ENCODE peak calls at places on chromosomes 2 and 18, in eight cellular contexts. G is activated effector memory CD4-positive, alpha-beta T cell treated with anti-CD3 and anti-CD28 coated beads, Interleukin-2, amount 50 U/mL, for 16 hours; E is NCI-H446 treated with DMSO at 0.1 percent for 48 hours; M is HFFc6; R is activated CD4-positive, CD25-positive, alpha-beta regulatory T cell; K is activated naive CD8-positive, alpha-beta T cell treated with anti-CD3 and anti-CD28 coated beads for 36 hours; S is ACHN; Z is HCT116. H is an unnamed sample.

GRCh38 chr2:87403893-87404175 is 344.1 kb upstream of the PLGLB2 start:
- DNase-seq in G (peak; percentile 51), E (no peak), M (no peak), R (no peak), K (no peak), S (no peak), Z (no peak), H (no peak)

GRCh38 chr2:200624660-200625059 is 38.8 kb downstream of the AOX1 start:
- DNase-seq in G (no peak), E (no peak), M (peak; percentile 73), R (no peak), K (no peak), S (no peak), Z (no peak), H (no peak)

GRCh38 chr2:69601179-69601612 is 42.3 kb downstream of the AAK1 start:
- DNase-seq in G (no peak), E (no peak), M (peak; percentile 92), R (no peak), K (no peak), S (peak; percentile 24), Z (peak; percentile 61), H (peak; percentile 58)

GRCh38 chr18:28019425-28020108 is 157.4 kb downstream of the CDH2 start:
- DNase-seq in G (no peak), E (no peak), M (no peak), R (no peak), K (no peak), S (no peak), Z (no peak), H (no peak)

GRCh38 chr2:205714789-205715411 is 32.6 kb downstream of the NRP2 start:
- DNase-seq in G (no peak), E (no peak), M (no peak), R (no peak), K (no peak), S (no peak), Z (no peak), H (peak; percentile 74)

GRCh38 chr2:45974762-45975408 is 322.3 kb upstream of the EPAS1 start:
- DNase-seq in G (no peak), E (no peak), M (no peak), R (no peak), K (no peak), S (no peak), Z (no peak), H (no peak)

GRCh38 chr2:86249843-86250402 is 50.7 kb downstream of the MRPL35 start:
- DNase-seq in G (no peak), E (peak; percentile 82), M (peak; percentile 57), R (no peak), K (no peak), S (no peak), Z (no peak), H (no peak)

GRCh38 chr2:20438334-20439192 is 8.3 kb upstream of the RHOB start:
- DNase-seq in G (peak; percentile 34), E (no peak), M (peak; percentile 69), R (no peak), K (no peak), S (peak; percentile 48), Z (no peak), H (peak; percentile 62)

GRCh38 chr2:219477815-219478214 is 20.9 kb upstream of the GMPPA start:
- DNase-seq in G (no peak), E (no peak), M (no peak), R (no peak), K (no peak), S (no peak), Z (no peak), H (no peak)

GRCh38 chr2:69216535-69217332 is 170.3 kb downstream of the GFPT1 start:
- DNase-seq in G (no peak), E (peak; percentile 45), M (no peak), R (no peak), K (no peak), S (no peak), Z (no peak), H (peak; percentile 11)

GRCh38 chr2:46241344-46241743 is 55.9 kb upstream of the EPAS1 start:
- DNase-seq in G (no peak), E (no peak), M (peak; percentile 10), R (no peak), K (no peak), S (no peak), Z (no peak), H (no peak)

GRCh38 chr2:196486145-196486544 is 153.4 kb upstream of the CCDC150 start:
- DNase-seq in G (no peak), E (no peak), M (no peak), R (no peak), K (no peak), S (no peak), Z (no peak), H (no peak)

GRCh38 chr18:25345432-25345831 is 6.5 kb downstream of the ZNF521 start:
- DNase-seq in G (no peak), E (peak; percentile 35), M (peak; percentile 8), R (no peak), K (no peak), S (no peak), Z (no peak), H (peak; percentile 5)

GRCh38 chr2:224412064-224412921 is 10.4 kb upstream of the FAM124B start:
- DNase-seq in G (no peak), E (peak; percentile 64), M (peak; percentile 60), R (no peak), K (no peak), S (peak; percentile 80), Z (no peak), H (peak; percentile 67)

GRCh38 chr2:27420996-27421395 is 7.4 kb upstream of the NRBP1 start:
- DNase-seq in G (no peak), E (no peak), M (no peak), R (no peak), K (no peak), S (no peak), Z (no peak), H (no peak)

H was measured in astrocyte of the hippocampus.